ENCODE peak calls at places on chromosome 16, in five cellular contexts. One of them, this sample, is unnamed.

GRCh38 chr16:85393674-85394510 is 219.2 kb upstream of the GSE1 start:
- DNase-seq in stimulated activated effector memory CD8-positive, alpha-beta T cell treated with anti-CD3 and anti-CD28 coated beads, Interleukin-12 subunit alpha, Interleukin-12 subunit beta, amount 100 ng/mL, for 72 hours: peak
- DNase-seq in HCT116: no peak
- DNase-seq in HFFc6: peak
- DNase-seq in NCI-H69: peak
- DNase-seq in this sample: no peak

GRCh38 chr16:89363621-89364393 is 126.6 kb downstream of the ANKRD11 start:
- DNase-seq in stimulated activated effector memory CD8-positive, alpha-beta T cell treated with anti-CD3 and anti-CD28 coated beads, Interleukin-12 subunit alpha, Interleukin-12 subunit beta, amount 100 ng/mL, for 72 hours: peak
- DNase-seq in HCT116: peak
- DNase-seq in HFFc6: peak
- DNase-seq in NCI-H69: peak
- DNase-seq in this sample: no peak

GRCh38 chr16:70396209-70396904 is 42.5 kb downstream of the ST3GAL2 start:
- DNase-seq in stimulated activated effector memory CD8-positive, alpha-beta T cell treated with anti-CD3 and anti-CD28 coated beads, Interleukin-12 subunit alpha, Interleukin-12 subunit beta, amount 100 ng/mL, for 72 hours: no peak
- DNase-seq in HCT116: no peak
- DNase-seq in HFFc6: peak
- DNase-seq in NCI-H69: peak
- DNase-seq in this sample: no peak

GRCh38 chr16:87314990-87315420 is 2.2 kb downstream of the C16orf95 start:
- DNase-seq in stimulated activated effector memory CD8-positive, alpha-beta T cell treated with anti-CD3 and anti-CD28 coated beads, Interleukin-12 subunit alpha, Interleukin-12 subunit beta, amount 100 ng/mL, for 72 hours: no peak
- DNase-seq in HCT116: no peak
- DNase-seq in HFFc6: no peak
- DNase-seq in NCI-H69: no peak
- DNase-seq in this sample: no peak

GRCh38 chr16:89315791-89316581 is 98.5 kb downstream of the ZNF778 start:
- DNase-seq in stimulated activated effector memory CD8-positive, alpha-beta T cell treated with anti-CD3 and anti-CD28 coated beads, Interleukin-12 subunit alpha, Interleukin-12 subunit beta, amount 100 ng/mL, for 72 hours: peak
- DNase-seq in HCT116: no peak
- DNase-seq in HFFc6: peak
- DNase-seq in NCI-H69: peak
- DNase-seq in this sample: no peak

GRCh38 chr16:647173-647902 is 1.8 kb upstream of the WDR90 start:
- DNase-seq in stimulated activated effector memory CD8-positive, alpha-beta T cell treated with anti-CD3 and anti-CD28 coated beads, Interleukin-12 subunit alpha, Interleukin-12 subunit beta, amount 100 ng/mL, for 72 hours: no peak
- DNase-seq in HCT116: no peak
- DNase-seq in HFFc6: no peak
- DNase-seq in NCI-H69: no peak
- DNase-seq in this sample: no peak

GRCh38 chr16:2239231-2239675 is 3.0 kb downstream of the DNASE1L2 start:
- DNase-seq in stimulated activated effector memory CD8-positive, alpha-beta T cell treated with anti-CD3 and anti-CD28 coated beads, Interleukin-12 subunit alpha, Interleukin-12 subunit beta, amount 100 ng/mL, for 72 hours: no peak
- DNase-seq in HCT116: no peak
- DNase-seq in HFFc6: no peak
- DNase-seq in NCI-H69: no peak
- DNase-seq in this sample: no peak

GRCh38 chr16:14399397-14400284 is 230.4 kb downstream of the PARN start:
- DNase-seq in stimulated activated effector memory CD8-positive, alpha-beta T cell treated with anti-CD3 and anti-CD28 coated beads, Interleukin-12 subunit alpha, Interleukin-12 subunit beta, amount 100 ng/mL, for 72 hours: no peak
- DNase-seq in HCT116: peak
- DNase-seq in HFFc6: peak
- DNase-seq in NCI-H69: peak
- DNase-seq in this sample: no peak

GRCh38 chr16:75208861-75209505 is 2.0 kb upstream of the CTRB2 start:
- DNase-seq in stimulated activated effector memory CD8-positive, alpha-beta T cell treated with anti-CD3 and anti-CD28 coated beads, Interleukin-12 subunit alpha, Interleukin-12 subunit beta, amount 100 ng/mL, for 72 hours: no peak
- DNase-seq in HCT116: no peak
- DNase-seq in HFFc6: no peak
- DNase-seq in NCI-H69: no peak
- DNase-seq in this sample: no peak

GRCh38 chr16:88530051-88530857 is 39.9 kb upstream of the ZC3H18 start:
- DNase-seq in stimulated activated effector memory CD8-positive, alpha-beta T cell treated with anti-CD3 and anti-CD28 coated beads, Interleukin-12 subunit alpha, Interleukin-12 subunit beta, amount 100 ng/mL, for 72 hours: no peak
- DNase-seq in HCT116: no peak
- DNase-seq in HFFc6: no peak
- DNase-seq in NCI-H69: no peak
- DNase-seq in this sample: no peak

GRCh38 chr16:70590722-70591438 is 55.5 kb upstream of the IL34 start:
- DNase-seq in stimulated activated effector memory CD8-positive, alpha-beta T cell treated with anti-CD3 and anti-CD28 coated beads, Interleukin-12 subunit alpha, Interleukin-12 subunit beta, amount 100 ng/mL, for 72 hours: no peak
- DNase-seq in HCT116: no peak
- DNase-seq in HFFc6: no peak
- DNase-seq in NCI-H69: no peak
- DNase-seq in this sample: no peak

GRCh38 chr16:2022723-2023097 is 3.1 kb downstream of the NPW start:
- DNase-seq in stimulated activated effector memory CD8-positive, alpha-beta T cell treated with anti-CD3 and anti-CD28 coated beads, Interleukin-12 subunit alpha, Interleukin-12 subunit beta, amount 100 ng/mL, for 72 hours: peak
- DNase-seq in HCT116: no peak
- DNase-seq in HFFc6: peak
- DNase-seq in NCI-H69: no peak
- DNase-seq in this sample: no peak

GRCh38 chr16:15055141-15056053 is 477 bp downstream of the NTAN1 start:
- DNase-seq in stimulated activated effector memory CD8-positive, alpha-beta T cell treated with anti-CD3 and anti-CD28 coated beads, Interleukin-12 subunit alpha, Interleukin-12 subunit beta, amount 100 ng/mL, for 72 hours: no peak
- DNase-seq in HCT116: no peak
- DNase-seq in HFFc6: no peak
- DNase-seq in NCI-H69: peak
- DNase-seq in this sample: no peak

GRCh38 chr16:9212621-9213020 is 121.2 kb downstream of the HAPSTR1 start:
- DNase-seq in stimulated activated effector memory CD8-positive, alpha-beta T cell treated with anti-CD3 and anti-CD28 coated beads, Interleukin-12 subunit alpha, Interleukin-12 subunit beta, amount 100 ng/mL, for 72 hours: no peak
- DNase-seq in HCT116: no peak
- DNase-seq in HFFc6: no peak
- DNase-seq in NCI-H69: peak
- DNase-seq in this sample: no peak

GRCh38 chr16:87431926-87432325 is 39.8 kb downstream of the MAP1LC3B start:
- DNase-seq in stimulated activated effector memory CD8-positive, alpha-beta T cell treated with anti-CD3 and anti-CD28 coated beads, Interleukin-12 subunit alpha, Interleukin-12 subunit beta, amount 100 ng/mL, for 72 hours: no peak
- DNase-seq in HCT116: no peak
- DNase-seq in HFFc6: peak
- DNase-seq in NCI-H69: no peak
- DNase-seq in this sample: no peak

GRCh38 chr16:53745126-53745525 is 41.2 kb downstream of the FTO start:
- DNase-seq in stimulated activated effector memory CD8-positive, alpha-beta T cell treated with anti-CD3 and anti-CD28 coated beads, Interleukin-12 subunit alpha, Interleukin-12 subunit beta, amount 100 ng/mL, for 72 hours: no peak
- DNase-seq in HCT116: no peak
- DNase-seq in HFFc6: peak
- DNase-seq in NCI-H69: no peak
- DNase-seq in this sample: no peak

GRCh38 chr16:28521436-28521835 is 14.8 kb upstream of the IL27 start:
- DNase-seq in stimulated activated effector memory CD8-positive, alpha-beta T cell treated with anti-CD3 and anti-CD28 coated beads, Interleukin-12 subunit alpha, Interleukin-12 subunit beta, amount 100 ng/mL, for 72 hours: no peak
- DNase-seq in HCT116: no peak
- DNase-seq in HFFc6: no peak
- DNase-seq in NCI-H69: no peak
- DNase-seq in this sample: no peak

GRCh38 chr16:66549284-66550131 is at the start of gene TK2:
- DNase-seq in stimulated activated effector memory CD8-positive, alpha-beta T cell treated with anti-CD3 and anti-CD28 coated beads, Interleukin-12 subunit alpha, Interleukin-12 subunit beta, amount 100 ng/mL, for 72 hours: peak
- DNase-seq in HCT116: no peak
- DNase-seq in HFFc6: peak
- DNase-seq in NCI-H69: peak
- DNase-seq in this sample: peak

GRCh38 chr16:14418795-14419225 is 211.2 kb downstream of the PARN start:
- DNase-seq in stimulated activated effector memory CD8-positive, alpha-beta T cell treated with anti-CD3 and anti-CD28 coated beads, Interleukin-12 subunit alpha, Interleukin-12 subunit beta, amount 100 ng/mL, for 72 hours: no peak
- DNase-seq in HCT116: no peak
- DNase-seq in HFFc6: no peak
- DNase-seq in NCI-H69: no peak
- DNase-seq in this sample: no peak

GRCh38 chr16:56425439-56425832 is at the start of gene AMFR:
- DNase-seq in stimulated activated effector memory CD8-positive, alpha-beta T cell treated with anti-CD3 and anti-CD28 coated beads, Interleukin-12 subunit alpha, Interleukin-12 subunit beta, amount 100 ng/mL, for 72 hours: peak
- DNase-seq in HCT116: peak
- DNase-seq in HFFc6: peak
- DNase-seq in NCI-H69: peak
- DNase-seq in this sample: peak

GRCh38 chr16:10688291-10688690 is 6.4 kb downstream of the TEKT5 start:
- DNase-seq in stimulated activated effector memory CD8-positive, alpha-beta T cell treated with anti-CD3 and anti-CD28 coated beads, Interleukin-12 subunit alpha, Interleukin-12 subunit beta, amount 100 ng/mL, for 72 hours: no peak
- DNase-seq in HCT116: no peak
- DNase-seq in HFFc6: no peak
- DNase-seq in NCI-H69: no peak
- DNase-seq in this sample: no peak

GRCh38 chr16:49594706-49595534 is 221.3 kb downstream of the C16orf78 start:
- DNase-seq in stimulated activated effector memory CD8-positive, alpha-beta T cell treated with anti-CD3 and anti-CD28 coated beads, Interleukin-12 subunit alpha, Interleukin-12 subunit beta, amount 100 ng/mL, for 72 hours: no peak
- DNase-seq in HCT116: no peak
- DNase-seq in HFFc6: no peak
- DNase-seq in NCI-H69: peak
- DNase-seq in this sample: no peak

GRCh38 chr16:9033125-9033830 is 58.2 kb upstream of the HAPSTR1 start:
- DNase-seq in stimulated activated effector memory CD8-positive, alpha-beta T cell treated with anti-CD3 and anti-CD28 coated beads, Interleukin-12 subunit alpha, Interleukin-12 subunit beta, amount 100 ng/mL, for 72 hours: no peak
- DNase-seq in HCT116: peak
- DNase-seq in HFFc6: peak
- DNase-seq in NCI-H69: peak
- DNase-seq in this sample: no peak

GRCh38 chr16:64459821-64460220 is 662.0 kb downstream of the CDH11 start:
- DNase-seq in stimulated activated effector memory CD8-positive, alpha-beta T cell treated with anti-CD3 and anti-CD28 coated beads, Interleukin-12 subunit alpha, Interleukin-12 subunit beta, amount 100 ng/mL, for 72 hours: no peak
- DNase-seq in HCT116: no peak
- DNase-seq in HFFc6: no peak
- DNase-seq in NCI-H69: no peak
- DNase-seq in this sample: no peak

GRCh38 chr16:565420-566330 is 1.1 kb upstream of the NHLRC4 start:
- DNase-seq in stimulated activated effector memory CD8-positive, alpha-beta T cell treated with anti-CD3 and anti-CD28 coated beads, Interleukin-12 subunit alpha, Interleukin-12 subunit beta, amount 100 ng/mL, for 72 hours: no peak
- DNase-seq in HCT116: no peak
- DNase-seq in HFFc6: no peak
- DNase-seq in NCI-H69: peak
- DNase-seq in this sample: no peak

GRCh38 chr16:67277999-67278772 is 1.1 kb upstream of the PLEKHG4 start:
- DNase-seq in stimulated activated effector memory CD8-positive, alpha-beta T cell treated with anti-CD3 and anti-CD28 coated beads, Interleukin-12 subunit alpha, Interleukin-12 subunit beta, amount 100 ng/mL, for 72 hours: no peak
- DNase-seq in HCT116: no peak
- DNase-seq in HFFc6: peak
- DNase-seq in NCI-H69: peak
- DNase-seq in this sample: no peak

GRCh38 chr16:70611224-70611598 is 35.1 kb upstream of the IL34 start:
- DNase-seq in stimulated activated effector memory CD8-positive, alpha-beta T cell treated with anti-CD3 and anti-CD28 coated beads, Interleukin-12 subunit alpha, Interleukin-12 subunit beta, amount 100 ng/mL, for 72 hours: no peak
- DNase-seq in HCT116: no peak
- DNase-seq in HFFc6: no peak
- DNase-seq in NCI-H69: no peak
- DNase-seq in this sample: no peak

GRCh38 chr16:55842369-55843104 is 9.6 kb upstream of the CES1 start:
- DNase-seq in stimulated activated effector memory CD8-positive, alpha-beta T cell treated with anti-CD3 and anti-CD28 coated beads, Interleukin-12 subunit alpha, Interleukin-12 subunit beta, amount 100 ng/mL, for 72 hours: no peak
- DNase-seq in HCT116: peak
- DNase-seq in HFFc6: peak
- DNase-seq in NCI-H69: peak
- DNase-seq in this sample: peak

GRCh38 chr16:30470170-30470512 is 2.4 kb upstream of the ITGAL start:
- DNase-seq in stimulated activated effector memory CD8-positive, alpha-beta T cell treated with anti-CD3 and anti-CD28 coated beads, Interleukin-12 subunit alpha, Interleukin-12 subunit beta, amount 100 ng/mL, for 72 hours: no peak
- DNase-seq in HCT116: no peak
- DNase-seq in HFFc6: no peak
- DNase-seq in NCI-H69: no peak
- DNase-seq in this sample: no peak

GRCh38 chr16:2692948-2693651 is 10.8 kb downstream of the KCTD5 start:
- DNase-seq in stimulated activated effector memory CD8-positive, alpha-beta T cell treated with anti-CD3 and anti-CD28 coated beads, Interleukin-12 subunit alpha, Interleukin-12 subunit beta, amount 100 ng/mL, for 72 hours: no peak
- DNase-seq in HCT116: no peak
- DNase-seq in HFFc6: no peak
- DNase-seq in NCI-H69: no peak
- DNase-seq in this sample: peak